ENCODE peak calls at places on chromosomes 2 and 18, in five cellular contexts. One of them, this sample, is unnamed.

GRCh38 chr2:96970910-96971309 is 15.5 kb downstream of the FAM178B start:
- DNase-seq in HCEC 1CT: no peak
- DNase-seq in HS-5: no peak
- DNase-seq in skeletal muscle cell: no peak
- DNase-seq in upper lobe of right lung: peak; percentile 76
- DNase-seq in this sample: no peak

GRCh38 chr2:150013011-150013410 is 425.4 kb upstream of the MMADHC start:
- DNase-seq in skeletal muscle cell: no peak
- DNase-seq in HS-5: no peak
- DNase-seq in HCEC 1CT: no peak
- DNase-seq in upper lobe of right lung: no peak
- DNase-seq in this sample: no peak

GRCh38 chr2:217222511-217222910 is 362.6 kb upstream of the TNP1 start:
- DNase-seq in HS-5: no peak
- DNase-seq in skeletal muscle cell: no peak
- DNase-seq in HCEC 1CT: no peak
- DNase-seq in upper lobe of right lung: no peak
- DNase-seq in this sample: no peak

GRCh38 chr18:79242246-79242645 is 153.5 kb upstream of the NFATC1 start:
- DNase-seq in HS-5: no peak
- DNase-seq in upper lobe of right lung: no peak
- DNase-seq in skeletal muscle cell: no peak
- DNase-seq in HCEC 1CT: no peak
- DNase-seq in this sample: no peak

GRCh38 chr2:18664421-18664820 is 75.1 kb upstream of the NT5C1B start:
- DNase-seq in skeletal muscle cell: no peak
- DNase-seq in HS-5: no peak
- DNase-seq in HCEC 1CT: no peak
- DNase-seq in upper lobe of right lung: no peak
- DNase-seq in this sample: no peak

GRCh38 chr2:158735822-158736580 is 59.1 kb upstream of the DAPL1 start:
- DNase-seq in upper lobe of right lung: no peak
- DNase-seq in skeletal muscle cell: no peak
- DNase-seq in HCEC 1CT: no peak
- DNase-seq in HS-5: no peak
- DNase-seq in this sample: no peak

GRCh38 chr2:71934595-71935263 is 212.9 kb downstream of the CYP26B1 start:
- DNase-seq in skeletal muscle cell: no peak
- DNase-seq in HCEC 1CT: no peak
- DNase-seq in HS-5: no peak
- DNase-seq in upper lobe of right lung: peak; percentile 61
- DNase-seq in this sample: no peak

GRCh38 chr2:178363252-178363651 is 87.7 kb downstream of the PRKRA start:
- DNase-seq in HS-5: no peak
- DNase-seq in HCEC 1CT: peak; percentile 39
- DNase-seq in upper lobe of right lung: no peak
- DNase-seq in skeletal muscle cell: peak; percentile 80
- DNase-seq in this sample: no peak

GRCh38 chr2:161436411-161436810 is 20.3 kb downstream of the TBR1 start:
- DNase-seq in HS-5: peak; percentile 95
- DNase-seq in skeletal muscle cell: peak; percentile 82
- DNase-seq in upper lobe of right lung: no peak
- DNase-seq in HCEC 1CT: peak; percentile 97
- DNase-seq in this sample: peak; percentile 23

GRCh38 chr2:101337877-101338276 is 29.4 kb upstream of the RNF149 start:
- DNase-seq in HCEC 1CT: peak; percentile 47
- DNase-seq in skeletal muscle cell: no peak
- DNase-seq in upper lobe of right lung: no peak
- DNase-seq in HS-5: no peak
- DNase-seq in this sample: no peak

GRCh38 chr2:176581557-176582150 is 312.4 kb downstream of the MTX2 start:
- DNase-seq in skeletal muscle cell: no peak
- DNase-seq in upper lobe of right lung: no peak
- DNase-seq in HCEC 1CT: no peak
- DNase-seq in HS-5: no peak
- DNase-seq in this sample: no peak

GRCh38 chr18:12409466-12409865 is 1.7 kb downstream of the PRELID3A start:
- DNase-seq in upper lobe of right lung: no peak
- DNase-seq in HS-5: no peak
- DNase-seq in skeletal muscle cell: no peak
- DNase-seq in HCEC 1CT: peak; percentile 13
- DNase-seq in this sample: no peak